ENCODE peak calls at places on chromosomes 1 and 21, in eight cellular contexts. S, V, W, F, D, Q, T and M are unnamed samples.

GRCh38 chr1:95041491-95042165 is 31.1 kb downstream of the ALG14 start:
- DNase-seq in V (no peak), S (no peak), T (peak; percentile 17), F (no peak), W (no peak), D (no peak), Q (peak; percentile 88), M (no peak)

GRCh38 chr1:3132685-3133084 is 63.7 kb downstream of the PRDM16 start:
- DNase-seq in S (no peak), V (no peak), Q (no peak), T (no peak), F (no peak), W (no peak), D (no peak), M (no peak)

GRCh38 chr1:180256353-180257027 is 26.4 kb downstream of the LHX4 start:
- DNase-seq in D (no peak), T (no peak), V (peak; percentile 54), W (no peak), Q (no peak), S (no peak), F (no peak), M (no peak)

GRCh38 chr1:58248067-58248466 is 298.5 kb downstream of the OMA1 start:
- DNase-seq in S (no peak), T (no peak), F (no peak), D (no peak), V (no peak), W (no peak), Q (no peak), M (no peak)

GRCh38 chr1:43616383-43616782 is 33.6 kb upstream of the KDM4A start:
- DNase-seq in V (peak; percentile 15), F (no peak), W (no peak), T (no peak), S (no peak), D (no peak), Q (no peak), M (no peak)

GRCh38 chr1:59815892-59816291 is 1.1 kb downstream of the HOOK1 start:
- DNase-seq in T (no peak), Q (no peak), V (no peak), W (no peak), D (peak; percentile 28), F (no peak), S (no peak), M (no peak)

GRCh38 chr1:40479156-40479555 is 2.1 kb downstream of the ZFP69 start:
- DNase-seq in F (no peak), T (no peak), D (no peak), Q (no peak), V (no peak), S (no peak), W (no peak), M (no peak)

GRCh38 chr1:201436461-201436860 is 14.9 kb upstream of the TNNI1 start:
- DNase-seq in W (no peak), D (peak; percentile 78), V (no peak), T (no peak), S (no peak), F (no peak), Q (no peak), M (no peak)

GRCh38 chr1:4178501-4178900 is 278.4 kb upstream of the C1orf174 start:
- DNase-seq in S (peak; percentile 38), V (no peak), Q (no peak), D (no peak), F (no peak), T (no peak), W (no peak), M (no peak)

GRCh38 chr21:40568756-40569155 is 278.2 kb downstream of the DSCAM start:
- DNase-seq in V (no peak), T (no peak), Q (no peak), W (no peak), F (no peak), D (no peak), S (no peak), M (no peak)

GRCh38 chr1:41387667-41388091 is 26.4 kb downstream of the FOXO6 start:
- DNase-seq in F (no peak), S (peak; percentile 88), W (no peak), T (peak; percentile 87), Q (peak; percentile 39), D (peak; percentile 90), V (peak; percentile 93), M (no peak)

GRCh38 chr1:221723018-221723917 is 18.6 kb downstream of the DUSP10 start:
- DNase-seq in F (no peak), T (no peak), W (no peak), V (no peak), D (no peak), S (no peak), Q (peak; percentile 57), M (no peak)

GRCh38 chr21:32463889-32464300 is 51.4 kb downstream of the EVA1C start:
- DNase-seq in W (no peak), D (no peak), T (no peak), F (no peak), S (no peak), V (no peak), Q (peak; percentile 97), M (no peak)

GRCh38 chr1:109198043-109198695 is 15.5 kb upstream of the SARS1 start:
- DNase-seq in S (no peak), F (no peak), Q (peak; percentile 85), T (no peak), V (no peak), D (no peak), W (no peak), M (no peak)

GRCh38 chr1:44423706-44424546 is 18.9 kb downstream of the RNF220 start:
- DNase-seq in F (no peak), D (peak; percentile 63), W (no peak), V (peak; percentile 44), S (no peak), T (peak; percentile 47), Q (peak; percentile 72), M (no peak)

GRCh38 chr21:29305068-29305467 is 6.3 kb downstream of the BACH1 start:
- DNase-seq in Q (no peak), F (no peak), W (no peak), D (no peak), S (no peak), T (no peak), V (no peak), M (no peak)

GRCh38 chr1:229889031-229889517 is 178.0 kb upstream of the GALNT2 start:
- DNase-seq in F (no peak), W (no peak), Q (no peak), D (no peak), V (no peak), S (no peak), T (no peak), M (no peak)

GRCh38 chr1:14975119-14975518 is 178.4 kb upstream of the TMEM51 start:
- DNase-seq in S (no peak), V (peak; percentile 38), Q (no peak), T (no peak), F (no peak), W (no peak), D (no peak), M (no peak)

GRCh38 chr1:32470991-32471694 is 6.3 kb downstream of the ZBTB8B start:
- DNase-seq in T (no peak), Q (no peak), W (no peak), F (no peak), S (no peak), V (no peak), D (peak; percentile 69), M (no peak)

GRCh38 chr1:172121071-172121717 is 279.9 kb downstream of the DNM3 start:
- DNase-seq in V (no peak), T (no peak), W (no peak), S (no peak), F (no peak), Q (no peak), D (no peak), M (no peak)

GRCh38 chr1:186768906-186769305 is 59.8 kb upstream of the PLA2G4A start:
- DNase-seq in Q (no peak), V (no peak), T (no peak), S (no peak), D (no peak), W (no peak), F (no peak), M (no peak)

GRCh38 chr1:12197483-12197880 is 30.7 kb downstream of the TNFRSF1B start:
- DNase-seq in Q (no peak), V (no peak), S (no peak), F (no peak), W (no peak), T (no peak), D (no peak), M (no peak)

GRCh38 chr1:212218911-212219310 is 66.3 kb upstream of the PPP2R5A start:
- DNase-seq in D (no peak), Q (peak; percentile 81), V (no peak), T (no peak), S (no peak), F (no peak), W (no peak), M (no peak)

GRCh38 chr1:184633785-184634184 is 120.9 kb downstream of the EDEM3 start:
- DNase-seq in S (no peak), W (no peak), T (no peak), Q (no peak), V (no peak), F (no peak), D (peak; percentile 29), M (no peak)
- TF ChIP-seq CTCF in S (no peak), W (no peak), T (no peak), Q (no peak), V (no peak), F (no peak), D (no peak), M (no peak)

GRCh38 chr1:24421502-24421901 is 5.9 kb downstream of the NIPAL3 start:
- DNase-seq in S (no peak), D (peak; percentile 41), T (no peak), Q (no peak), V (no peak), F (no peak), W (no peak), M (no peak)
- TF ChIP-seq CTCF in S (no peak), D (peak; percentile 45), T (no peak), Q (no peak), V (no peak), F (no peak), W (no peak), M (no peak)

GRCh38 chr1:38873027-38873969 is at the start of gene MYCBP:
- DNase-seq in S (peak; percentile 97), D (peak; percentile 97), V (peak; percentile 99), F (peak; percentile 96), Q (peak; percentile 95), T (peak; percentile 94), W (peak; percentile 82), M (peak; percentile 93)
- TF ChIP-seq CTCF in S (peak; percentile 29), D (no peak), V (no peak), F (no peak), Q (no peak), T (peak; percentile 43), W (peak; percentile 12), M (no peak)

DNA sequence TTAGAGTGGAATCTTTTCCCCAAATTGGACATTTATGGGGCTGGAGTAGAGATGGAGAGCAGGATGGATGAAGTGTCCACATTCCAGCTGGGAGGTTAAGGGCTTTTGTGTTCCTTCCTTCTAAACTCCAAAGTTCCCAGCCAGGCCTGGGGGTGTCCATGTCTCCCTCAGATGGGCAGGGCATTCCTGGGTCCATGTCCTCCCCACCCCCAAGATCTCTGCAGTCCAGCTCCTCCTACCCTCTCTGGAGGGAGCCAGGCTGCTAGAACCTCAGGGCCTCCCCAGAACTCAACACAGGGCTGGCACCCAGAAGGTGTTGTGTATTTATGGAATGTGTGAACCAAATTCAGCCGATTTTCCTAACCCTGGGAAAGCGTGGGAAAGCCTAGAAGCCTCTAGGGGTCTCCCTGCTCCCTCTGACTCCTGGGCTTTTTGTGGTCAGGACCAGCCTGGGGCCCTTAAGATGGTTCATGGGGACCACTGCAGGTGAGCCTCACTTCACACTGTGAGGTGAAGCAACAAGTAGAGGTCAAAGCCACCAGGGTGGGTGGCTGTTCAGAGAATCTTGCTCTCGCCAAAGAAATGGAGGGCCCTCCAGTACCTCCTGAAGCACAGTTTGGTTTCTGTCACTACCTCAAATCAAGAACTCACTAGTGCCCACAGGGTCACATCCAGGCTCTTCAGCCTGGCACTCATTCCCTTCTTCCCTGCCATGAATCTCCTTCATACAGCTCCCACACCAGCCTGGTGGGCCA is 54.8 kb downstream of the GLIS1 start:
- DNase-seq in V (no peak), S (no peak), W (no peak), F (no peak), D (peak; percentile 72), T (no peak), Q (no peak), M (no peak)
- TF ChIP-seq CTCF in V (no peak), S (no peak), W (no peak), F (no peak), D (peak; percentile 50), T (no peak), Q (peak; percentile 37), M (no peak)